ENCODE peak calls at places on chromosome 11, in seven cellular contexts. T is B cell, U is NCI-H1092 treated with DMSO at 0.1 percent for 48 hours, H is AG08396, K is cardiac muscle cell, S is NCI-H345, A is non-pigmented ciliary epithelial cell. G is an unnamed sample.
A peak's percentile ranks its signal among the peaks of the same experiment; 100 is the strongest.

GRCh38 chr11:44941286-44942021 is 9.2 kb downstream of the TP53I11 start:
- DNase-seq in U (peak; percentile 64), T (no peak), K (no peak), A (no peak), S (no peak), H (no peak), G (no peak)

GRCh38 chr11:124294697-124295096 is 19.1 kb downstream of the OR8D1 start:
- DNase-seq in K (no peak), A (no peak), U (no peak), T (no peak), H (no peak), S (no peak), G (no peak)

GRCh38 chr11:30935861-30936260 is 349.7 kb upstream of the MPPED2 start:
- DNase-seq in A (no peak), S (no peak), H (no peak), K (no peak), U (no peak), T (no peak), G (no peak)

GRCh38 chr11:6328321-6328720 is 8.0 kb upstream of the CAVIN3 start:
- DNase-seq in K (peak; percentile 57), A (no peak), S (no peak), T (no peak), H (no peak), U (no peak), G (no peak)

GRCh38 chr11:47433991-47434786 is 8.0 kb upstream of the PSMC3 start:
- DNase-seq in A (no peak), H (peak; percentile 67), S (no peak), T (no peak), K (peak; percentile 71), U (peak; percentile 20), G (no peak)

GRCh38 chr11:73916435-73916834 is 34.4 kb upstream of the DNAJB13 start:
- DNase-seq in T (no peak), K (no peak), A (no peak), U (no peak), S (no peak), H (peak; percentile 17), G (no peak)

GRCh38 chr11:105244157-105244820 is 104.7 kb upstream of the CARD18 start:
- DNase-seq in H (peak; percentile 70), S (no peak), U (no peak), A (peak; percentile 93), K (peak; percentile 93), T (no peak), G (no peak)

GRCh38 chr11:61871158-61871597 is 20.2 kb downstream of the FADS3 start:
- DNase-seq in T (peak; percentile 91), S (peak; percentile 85), K (peak; percentile 84), A (peak; percentile 22), U (peak; percentile 84), H (peak; percentile 91), G (peak; percentile 50)

GRCh38 chr11:12086271-12087074 is 23.9 kb upstream of the MICAL2 start:
- DNase-seq in H (peak; percentile 67), A (peak; percentile 96), U (no peak), T (no peak), K (peak; percentile 88), S (no peak), G (no peak)

GRCh38 chr11:97201743-97202612 is 812.2 kb downstream of the JRKL start:
- DNase-seq in U (no peak), H (no peak), K (no peak), T (no peak), S (no peak), A (no peak), G (no peak)

G was measured in DMS153.